ENCODE peak calls at places on chromosome 15, in six cellular contexts. S is MCF 10A, F is AG04450, V is RWPE1, M is uterus, A is tibial artery. E is an unnamed sample.

GRCh38 chr15:82095803-82096202 is 50.0 kb upstream of the MEX3B start:
- DNase-seq in S (no peak), F (no peak), V (no peak), M (no peak), A (no peak), E (no peak)

GRCh38 chr15:89860851-89861360 is 32.9 kb downstream of the AP3S2 start:
- DNase-seq in S (no peak), F (no peak), V (no peak), M (no peak), A (no peak), E (no peak)

GRCh38 chr15:77985931-77986480 is 91.5 kb downstream of the TBC1D2B start:
- DNase-seq in S (no peak), F (no peak), V (no peak), M (no peak), A (no peak), E (no peak)

GRCh38 chr15:41494190-41494921 is 682 bp downstream of the ITPKA start:
- DNase-seq in S (no peak), F (no peak), V (peak), M (no peak), A (no peak), E (no peak)

GRCh38 chr15:101438482-101439284 is 50.8 kb downstream of the PCSK6 start:
- DNase-seq in S (no peak), F (no peak), V (no peak), M (no peak), A (no peak), E (no peak)

GRCh38 chr15:65414841-65415621 is 7.7 kb downstream of the IGDCC4 start:
- DNase-seq in S (no peak), F (no peak), V (no peak), M (no peak), A (no peak), E (no peak)

GRCh38 chr15:31360843-31361763 is 34.5 kb downstream of the KLF13 start:
- DNase-seq in S (peak), F (no peak), V (peak), M (no peak), A (no peak), E (no peak)

GRCh38 chr15:99105516-99106341 is 849 bp downstream of the SYNM start:
- DNase-seq in S (no peak), F (no peak), V (peak), M (peak), A (peak), E (peak)

GRCh38 chr15:69117431-69117841 is 43.0 kb upstream of the GLCE start:
- DNase-seq in S (peak), F (no peak), V (peak), M (no peak), A (no peak), E (no peak)

GRCh38 chr15:74604983-74605809 is 10.4 kb upstream of the CLK3 start:
- DNase-seq in S (no peak), F (no peak), V (no peak), M (no peak), A (no peak), E (no peak)

GRCh38 chr15:100429116-100429728 is 87.4 kb upstream of the ADAMTS17 start:
- DNase-seq in S (peak), F (no peak), V (no peak), M (no peak), A (no peak), E (no peak)

GRCh38 chr15:99211926-99212325 is 37.5 kb downstream of the TTC23 start:
- DNase-seq in S (no peak), F (no peak), V (no peak), M (no peak), A (no peak), E (peak)

GRCh38 chr15:32936283-32936918 is 218.6 kb downstream of the GREM1 start:
- DNase-seq in S (peak), F (no peak), V (peak), M (no peak), A (no peak), E (peak)

GRCh38 chr15:40506964-40507571 is 36.3 kb downstream of the CHST14 start:
- DNase-seq in S (peak), F (no peak), V (peak), M (peak), A (peak), E (peak)

GRCh38 chr15:65396283-65396964 is 18.6 kb upstream of the IGDCC3 start:
- DNase-seq in S (no peak), F (no peak), V (no peak), M (no peak), A (no peak), E (no peak)

GRCh38 chr15:78071378-78071777 is 6.1 kb downstream of the TBC1D2B start:
- DNase-seq in S (no peak), F (no peak), V (no peak), M (no peak), A (no peak), E (no peak)

GRCh38 chr15:90915808-90916440 is 12.8 kb downstream of the MAN2A2 start:
- DNase-seq in S (no peak), F (no peak), V (no peak), M (no peak), A (peak), E (no peak)

GRCh38 chr15:69782155-69782658 is 315.5 kb downstream of the TLE3 start:
- DNase-seq in S (no peak), F (no peak), V (no peak), M (no peak), A (no peak), E (no peak)

GRCh38 chr15:62138124-62138523 is 27.0 kb downstream of the C2CD4B start:
- DNase-seq in S (peak), F (peak), V (peak), M (peak), A (no peak), E (peak)

GRCh38 chr15:39781967-39782292 is 711 bp downstream of the FSIP1 start:
- DNase-seq in S (no peak), F (no peak), V (no peak), M (no peak), A (no peak), E (no peak)

GRCh38 chr15:23497710-23498111 is 50.7 kb upstream of the GOLGA6L2 start:
- DNase-seq in S (no peak), F (no peak), V (no peak), M (no peak), A (no peak), E (peak)

GRCh38 chr15:88701561-88702095 is 62.8 kb downstream of the ISG20 start:
- DNase-seq in S (peak), F (no peak), V (peak), M (no peak), A (no peak), E (no peak)
- TF ChIP-seq CTCF in S (peak), F (peak), V (no peak), M (no peak), A (no peak), E (peak)

GRCh38 chr15:84929795-84930371 is 45.4 kb downstream of the SLC28A1 start:
- DNase-seq in S (peak), F (no peak), V (peak), M (no peak), A (no peak), E (peak)

GRCh38 chr15:84937144-84937543 is 44.5 kb upstream of the PDE8A start:
- DNase-seq in S (no peak), F (no peak), V (no peak), M (no peak), A (no peak), E (no peak)

GRCh38 chr15:84938726-84939125 is 42.9 kb upstream of the PDE8A start:
- DNase-seq in S (no peak), F (no peak), V (no peak), M (no peak), A (no peak), E (no peak)

GRCh38 chr15:84940399-84940798 is 41.3 kb upstream of the PDE8A start:
- DNase-seq in S (no peak), F (no peak), V (no peak), M (no peak), A (no peak), E (no peak)

GRCh38 chr15:84934942-84935729 is 46.5 kb upstream of the PDE8A start:
- DNase-seq in S (no peak), F (no peak), V (no peak), M (no peak), A (no peak), E (no peak)
- TF ChIP-seq CTCF in S (no peak), F (no peak), V (no peak), M (no peak), A (no peak), E (peak)

GRCh38 chr15:34106423-34106822 is 4.5 kb downstream of the PGBD4 start:
- DNase-seq in S (no peak), F (no peak), V (no peak), M (no peak), A (no peak), E (no peak)

GRCh38 chr15:34114215-34114614 is 12.3 kb downstream of the PGBD4 start:
- DNase-seq in S (no peak), F (no peak), V (no peak), M (no peak), A (no peak), E (no peak)

GRCh38 chr15:34107315-34107714 is 5.4 kb downstream of the PGBD4 start:
- DNase-seq in S (no peak), F (no peak), V (no peak), M (no peak), A (no peak), E (no peak)

GRCh38 chr15:34114739-34115138 is 12.9 kb downstream of the PGBD4 start:
- DNase-seq in S (no peak), F (no peak), V (no peak), M (no peak), A (no peak), E (no peak)

DNA sequence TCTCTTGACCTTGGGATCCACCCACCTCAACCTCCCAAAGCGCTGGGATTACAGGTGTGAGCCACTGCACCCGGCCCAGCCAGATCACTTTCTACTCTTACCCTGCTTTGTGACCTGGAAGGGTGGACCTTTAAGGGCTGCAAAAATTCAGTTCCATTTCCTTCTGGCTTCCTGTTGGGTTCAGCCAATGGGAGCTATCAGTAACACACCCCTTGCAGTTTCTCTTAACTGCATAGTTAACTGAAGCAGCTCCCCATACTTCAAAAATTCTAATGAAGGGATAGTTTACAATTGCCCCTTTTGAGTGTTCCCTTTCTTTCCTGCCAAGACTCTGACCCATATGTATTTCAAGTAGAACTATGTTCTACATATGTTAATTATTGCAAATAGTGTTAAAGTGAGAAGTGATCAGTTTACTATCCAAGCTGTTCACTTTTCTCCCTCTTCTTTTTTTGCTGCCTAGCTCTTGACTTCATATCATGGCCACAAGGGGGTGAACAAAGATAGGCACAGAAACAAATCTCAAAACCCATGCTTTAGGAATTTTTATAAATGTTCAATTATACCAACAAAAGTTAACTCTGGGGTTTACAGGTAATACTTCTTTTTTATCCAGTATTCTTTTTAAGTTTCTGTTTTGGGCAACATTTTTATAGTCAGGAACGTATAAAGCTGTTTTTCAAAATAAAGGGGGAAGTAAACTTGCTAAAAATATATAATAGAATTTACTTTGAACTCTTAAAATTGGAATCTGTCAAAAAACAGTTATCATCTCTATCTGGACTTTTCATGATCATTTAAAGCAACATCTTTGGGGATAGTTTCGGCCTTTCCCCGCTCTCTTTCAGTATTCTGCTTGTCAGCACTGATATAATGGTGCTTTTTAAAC is 8.1 kb downstream of the PGBD4 start:
- DNase-seq in S (peak), F (peak), V (peak), M (no peak), A (no peak), E (peak)
- TF ChIP-seq CTCF in S (peak), F (peak), V (peak), M (no peak), A (peak), E (peak)

GRCh38 chr15:84980196-84981053 is 1.2 kb upstream of the PDE8A start:
- DNase-seq in S (peak), F (peak), V (peak), M (peak), A (peak), E (peak)
- TF ChIP-seq CTCF in S (no peak), F (no peak), V (no peak), M (peak), A (no peak), E (no peak)

E was measured in HFFc6.